ENCODE peak calls at places on chromosomes 11 and 22, in four cellular contexts. F is GM12878, T is H1, C is K562. Y is an unnamed sample.

GRCh38 chr11:23555085-23555484 is 694.8 kb upstream of the CCDC179 start:
- DNase-seq in F (no peak), C (no peak), T (no peak), Y (no peak)

GRCh38 chr11:119323532-119324033 is 6.7 kb upstream of the MCAM start:
- DNase-seq in F (peak), C (peak), T (no peak), Y (peak)

GRCh38 chr22:41746563-41747400 is 47.5 kb downstream of the MEI1 start:
- DNase-seq in C (peak), T (peak), F (peak), Y (peak)

GRCh38 chr11:46352063-46352841 is 5.0 kb downstream of the DGKZ start:
- DNase-seq in C (peak), T (no peak), F (no peak), Y (peak)

GRCh38 chr11:116239247-116239646 is 533.5 kb downstream of the BUD13 start:
- DNase-seq in T (no peak), C (no peak), F (no peak), Y (no peak)

GRCh38 chr22:46501701-46502100 is 35.7 kb downstream of the CELSR1 start:
- DNase-seq in F (no peak), C (no peak), T (no peak), Y (no peak)

GRCh38 chr11:10429526-10429925 is 25.5 kb upstream of the AMPD3 start:
- DNase-seq in T (no peak), C (no peak), F (no peak), Y (no peak)

GRCh38 chr11:67439321-67440228 is 2.1 kb upstream of the PTPRCAP start:
- DNase-seq in T (no peak), F (no peak), C (no peak), Y (no peak)

GRCh38 chr11:57527056-57527631 is 3.4 kb downstream of the TIMM10 start:
- DNase-seq in C (peak), F (no peak), T (no peak), Y (peak)

GRCh38 chr11:69427337-69427736 is 54.1 kb upstream of the LINC01488 start:
- DNase-seq in T (no peak), C (no peak), F (no peak), Y (no peak)

GRCh38 chr11:83681944-83682644 is 395.9 kb upstream of the CCDC90B start:
- DNase-seq in T (no peak), F (no peak), C (no peak), Y (no peak)

GRCh38 chr11:116093065-116093464 is 588.9 kb upstream of the CADM1 start:
- DNase-seq in F (no peak), C (no peak), T (no peak), Y (no peak)

GRCh38 chr11:131486937-131487336 is 116.5 kb downstream of the NTM start:
- DNase-seq in F (no peak), C (no peak), T (no peak), Y (no peak)

GRCh38 chr11:84899740-84900139 is 727.4 kb downstream of the DLG2 start:
- DNase-seq in T (no peak), F (no peak), C (peak), Y (no peak)

GRCh38 chr11:33622231-33622630 is 78.4 kb downstream of the C11orf91 start:
- DNase-seq in F (no peak), T (no peak), C (no peak), Y (no peak)

GRCh38 chr11:63838150-63838681 is 694 bp upstream of the MARK2 start:
- DNase-seq in C (no peak), F (peak), T (no peak), Y (no peak)

GRCh38 chr11:63620928-63621539 is 6.8 kb upstream of the PLAAT3 start:
- DNase-seq in C (no peak), T (no peak), F (no peak), Y (no peak)

GRCh38 chr11:57641426-57641825 is 8.3 kb downstream of the YPEL4 start:
- DNase-seq in T (no peak), C (peak), F (no peak), Y (peak)

GRCh38 chr22:23200896-23201295 is 20.6 kb downstream of the BCR start:
- DNase-seq in T (no peak), C (no peak), F (no peak), Y (no peak)

GRCh38 chr11:118106789-118107335 is 20.1 kb upstream of the SMIM35 start:
- DNase-seq in T (no peak), F (no peak), C (no peak), Y (no peak)

GRCh38 chr22:50526849-50527801 is 1.7 kb upstream of the SCO2 start:
- DNase-seq in F (no peak), T (no peak), C (peak), Y (peak)

GRCh38 chr22:37563153-37564081 is 3.1 kb downstream of the CDC42EP1 start:
- DNase-seq in F (no peak), T (no peak), C (peak), Y (no peak)

GRCh38 chr11:128424271-128424709 is 163.1 kb downstream of the ETS1 start:
- DNase-seq in F (no peak), T (no peak), C (no peak), Y (no peak)

GRCh38 chr11:44003736-44004451 is 43.9 kb upstream of the ACCSL start:
- DNase-seq in T (no peak), C (no peak), F (no peak), Y (no peak)
- TF ChIP-seq NRF1 in T (no peak), C (no peak), F (no peak), Y (no peak)

GRCh38 chr22:27624042-27624441 is 177.5 kb downstream of the MN1 start:
- DNase-seq in T (no peak), C (no peak), F (no peak), Y (no peak)
- TF ChIP-seq NRF1 in T (no peak), C (no peak), F (no peak), Y (no peak)

GRCh38 chr11:65223031-65223430 is 38.7 kb upstream of the POLA2 start:
- DNase-seq in C (no peak), F (no peak), T (no peak), Y (no peak)

GRCh38 chr11:65225284-65226102 is 36.3 kb upstream of the POLA2 start:
- DNase-seq in F (no peak), C (peak), T (no peak), Y (peak)

GRCh38 chr11:65227879-65228278 is 33.9 kb upstream of the POLA2 start:
- DNase-seq in C (no peak), T (no peak), F (no peak), Y (no peak)

GRCh38 chr11:65226103-65226442 is 35.7 kb upstream of the POLA2 start:
- DNase-seq in T (no peak), C (no peak), F (no peak), Y (no peak)

DNA sequence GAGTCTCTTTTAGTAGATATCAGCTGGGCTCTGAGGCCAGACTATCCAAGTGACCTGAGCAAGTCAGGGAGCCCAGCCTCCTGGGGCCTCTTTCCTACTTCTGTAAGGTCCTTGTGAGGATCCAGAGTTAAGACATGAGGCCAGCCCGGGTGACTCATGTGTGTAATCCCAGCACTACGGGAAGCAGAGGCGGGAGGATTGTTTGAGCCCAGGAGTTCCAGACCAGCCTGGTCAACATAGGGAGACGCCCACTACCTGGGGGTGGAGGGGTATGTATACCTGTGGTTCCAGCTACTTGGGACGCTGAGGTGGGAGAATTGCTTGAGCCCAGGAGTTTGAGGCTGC is 36.9 kb upstream of the POLA2 start:
- DNase-seq in F (no peak), C (peak), T (no peak), Y (no peak)
- TF ChIP-seq NRF1 in F (no peak), C (no peak), T (no peak), Y (no peak)

GRCh38 chr11:111932605-111932938 is 4.6 kb upstream of the DIXDC1 start:
- DNase-seq in F (no peak), C (no peak), T (no peak), Y (no peak)

GRCh38 chr11:111933872-111934271 is 3.3 kb upstream of the DIXDC1 start:
- DNase-seq in T (no peak), C (no peak), F (no peak), Y (no peak)

GRCh38 chr11:111926505-111927391 is 8.0 kb downstream of the C11orf52 start:
- DNase-seq in F (peak), T (peak), C (peak), Y (peak)

GRCh38 chr11:111934301-111934700 is 2.8 kb upstream of the DIXDC1 start:
- DNase-seq in T (no peak), C (no peak), F (no peak), Y (no peak)

GRCh38 chr11:111930472-111930871 is 6.7 kb upstream of the DIXDC1 start:
- DNase-seq in T (no peak), C (no peak), F (no peak), Y (no peak)
- TF ChIP-seq NRF1 in T (no peak), C (no peak), F (no peak), Y (no peak)

GRCh38 chr11:73184953-73185671 is 33.0 kb upstream of the P2RY2 start:
- DNase-seq in F (no peak), C (peak), T (no peak), Y (peak)

GRCh38 chr11:73187854-73188253 is 30.2 kb upstream of the P2RY2 start:
- DNase-seq in F (no peak), C (no peak), T (no peak), Y (no peak)

GRCh38 chr11:73186886-73187285 is 31.2 kb upstream of the P2RY2 start:
- DNase-seq in C (no peak), F (no peak), T (no peak), Y (no peak)

GRCh38 chr11:73186294-73186850 is 31.7 kb upstream of the P2RY2 start:
- DNase-seq in T (no peak), F (no peak), C (no peak), Y (no peak)

GRCh38 chr11:73185680-73186293 is 32.3 kb upstream of the P2RY2 start:
- DNase-seq in T (no peak), F (no peak), C (no peak), Y (no peak)
- TF ChIP-seq NRF1 in T (no peak), F (no peak), C (no peak), Y (no peak)

GRCh38 chr11:18347471-18348125 is 25.2 kb downstream of the GTF2H1 start:
- DNase-seq in T (no peak), C (no peak), F (no peak), Y (no peak)

DNA sequence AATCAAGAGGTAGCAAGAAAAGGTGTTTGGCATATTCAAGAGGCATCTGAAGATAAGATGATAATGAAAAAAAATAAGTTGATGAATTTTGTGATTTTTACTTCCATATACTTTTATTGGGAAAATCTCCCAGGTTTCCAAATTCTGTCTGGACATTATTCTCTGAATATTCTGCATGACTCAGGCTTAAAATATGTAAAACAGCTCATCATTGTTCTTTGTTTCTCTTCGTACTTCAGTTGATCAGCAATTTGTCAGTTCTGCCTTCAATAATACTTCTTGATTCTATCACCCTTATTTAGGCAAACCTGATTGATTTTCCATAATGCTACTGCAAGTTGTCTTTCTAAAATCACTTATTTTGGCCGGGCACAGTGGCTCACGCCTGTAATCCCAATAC is 30.2 kb downstream of the GTF2H1 start:
- DNase-seq in C (no peak), F (no peak), T (no peak), Y (no peak)
- TF ChIP-seq NRF1 in C (no peak), F (no peak), T (no peak), Y (no peak)

DNA sequence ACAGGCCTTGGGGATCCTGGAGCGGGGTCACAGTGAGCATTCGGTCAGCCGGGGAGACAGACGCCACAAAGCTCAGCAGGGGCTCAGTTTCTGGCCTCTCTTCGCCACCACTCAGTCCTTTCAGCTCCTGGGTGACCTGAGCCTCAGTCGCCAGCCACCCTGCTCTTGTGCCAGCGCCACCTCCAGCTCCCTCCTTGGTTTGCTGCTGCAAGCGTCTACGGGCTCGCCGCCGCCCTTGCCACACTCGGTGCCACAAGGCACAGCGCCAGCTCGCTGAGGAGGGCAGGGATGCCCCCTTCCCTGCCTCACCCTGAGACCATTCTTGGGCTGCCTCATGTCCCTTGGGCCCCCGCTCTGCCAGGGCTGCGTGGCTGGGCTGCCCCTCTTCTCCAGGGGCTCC is 1.5 kb upstream of the EEF1G start:
- DNase-seq in T (no peak), F (no peak), C (no peak), Y (no peak)
- TF ChIP-seq NRF1 in T (no peak), F (no peak), C (no peak), Y (no peak)

DNA sequence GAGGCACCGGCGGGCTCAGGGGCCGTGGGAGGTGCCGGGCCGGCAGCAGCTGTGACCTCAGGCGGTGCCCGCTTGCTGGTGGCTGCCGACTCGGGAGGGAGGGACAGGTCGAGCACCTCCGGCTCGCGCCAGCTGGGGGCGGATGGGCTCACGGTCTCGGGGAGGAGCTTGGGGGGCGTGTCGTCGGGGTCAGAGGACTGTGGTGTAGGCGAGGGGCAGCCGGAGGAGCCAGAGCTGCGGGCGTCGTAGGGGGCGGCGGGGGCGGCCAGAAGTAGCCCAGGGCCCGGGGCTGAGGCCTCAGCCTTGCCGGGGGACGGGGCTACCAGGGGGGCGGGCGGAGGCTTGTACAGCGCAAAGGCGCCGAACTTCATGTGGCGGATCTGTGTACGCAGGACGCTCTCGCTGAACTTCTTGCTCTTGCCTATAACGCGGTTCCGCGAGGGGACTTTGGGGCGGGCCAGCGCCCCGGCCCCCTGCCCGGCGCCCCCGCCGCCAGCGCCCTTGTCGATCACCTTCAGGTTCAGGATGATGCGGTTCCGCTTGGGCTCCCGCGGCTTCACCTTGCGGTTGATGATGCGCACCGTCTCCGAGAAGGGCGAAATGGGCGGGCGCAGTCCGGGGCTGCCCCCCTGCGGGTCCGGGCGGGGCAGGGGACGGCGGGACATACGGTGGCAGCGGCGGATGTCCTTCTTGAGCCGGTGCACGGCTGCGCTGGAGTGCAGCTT is 5.5 kb downstream of the CBX6 start:
- DNase-seq in T (peak), C (no peak), F (no peak), Y (no peak)
- TF ChIP-seq NRF1 in T (no peak), C (no peak), F (no peak), Y (no peak)

GRCh38 chr11:47918370-47918690 is 62.0 kb upstream of the PTPRJ start:
- DNase-seq in T (no peak), F (no peak), C (no peak), Y (no peak)

GRCh38 chr11:47917643-47918369 is 62.6 kb upstream of the PTPRJ start:
- DNase-seq in F (no peak), T (no peak), C (peak), Y (peak)

GRCh38 chr11:47916361-47916841 is 64.0 kb upstream of the PTPRJ start:
- DNase-seq in F (no peak), T (no peak), C (peak), Y (peak)

GRCh38 chr11:47915407-47916137 is 64.8 kb upstream of the PTPRJ start:
- DNase-seq in C (no peak), T (no peak), F (no peak), Y (peak)

GRCh38 chr11:47918882-47919495 is 61.4 kb upstream of the PTPRJ start:
- DNase-seq in F (no peak), C (no peak), T (no peak), Y (no peak)
- TF ChIP-seq NRF1 in F (no peak), C (no peak), T (no peak), Y (no peak)